ENCODE peak calls at places on chromosomes 4 and X, in eight cellular contexts. C, R, P, Z, B, X, J and G are unnamed samples.

GRCh38 chrX:54223581-54223980 is 40.5 kb upstream of the FAM120C start:
- DNase-seq in C (no peak), R (no peak), P (no peak), Z (no peak), B (no peak), X (peak), J (no peak), G (no peak)

GRCh38 chr4:89836897-89837384 is at the start of gene SNCA:
- DNase-seq in C (peak), R (peak), P (peak), Z (peak), B (no peak), X (peak), J (peak), G (no peak)

GRCh38 chr4:109588176-109588575 is 28.1 kb downstream of the MCUB start:
- DNase-seq in C (no peak), R (no peak), P (no peak), Z (no peak), B (no peak), X (no peak), J (no peak), G (no peak)

GRCh38 chrX:118755633-118756032 is 28.2 kb downstream of the IL13RA1 start:
- DNase-seq in C (no peak), R (peak), P (no peak), Z (no peak), B (no peak), X (peak), J (no peak), G (no peak)

GRCh38 chrX:150688911-150689451 is 4.2 kb upstream of the MTMR1 start:
- DNase-seq in C (no peak), R (peak), P (peak), Z (peak), B (peak), X (peak), J (peak), G (peak)

GRCh38 chr4:122747883-122748282 is 15.4 kb downstream of the BBS12 start:
- DNase-seq in C (no peak), R (peak), P (peak), Z (no peak), B (peak), X (no peak), J (no peak), G (no peak)

GRCh38 chr4:78667764-78668163 is 108.4 kb upstream of the BMP2K start:
- DNase-seq in C (no peak), R (no peak), P (no peak), Z (no peak), B (no peak), X (no peak), J (no peak), G (no peak)

GRCh38 chrX:68697465-68698125 is 50.1 kb downstream of the STARD8 start:
- DNase-seq in C (no peak), R (no peak), P (no peak), Z (no peak), B (no peak), X (no peak), J (no peak), G (no peak)

GRCh38 chrX:23374291-23374690 is 39.6 kb downstream of the PTCHD1 start:
- DNase-seq in C (no peak), R (no peak), P (no peak), Z (no peak), B (peak), X (no peak), J (no peak), G (no peak)

DNA sequence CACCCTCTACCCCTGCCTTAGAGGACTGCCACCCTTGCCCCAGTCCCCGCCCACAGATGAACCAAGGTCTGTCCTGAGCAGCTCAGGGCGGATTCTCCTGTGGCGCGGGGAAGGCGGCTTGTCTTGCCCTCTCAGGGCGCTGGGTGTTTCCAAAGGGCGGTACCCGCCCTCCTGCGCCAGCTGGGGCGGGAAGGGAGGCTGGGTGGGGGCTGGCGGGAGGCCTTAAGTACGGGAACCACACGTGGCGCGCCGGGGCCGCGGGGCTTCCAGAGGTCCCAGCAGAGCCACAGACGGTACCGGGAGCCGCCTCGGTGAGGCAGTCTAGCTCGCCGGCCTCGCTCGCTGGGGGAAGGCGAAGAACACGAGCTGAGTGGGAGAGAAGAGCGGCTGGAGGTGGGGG is 361.1 kb downstream of the MID1IP1 start:
- DNase-seq in C (peak), R (no peak), P (no peak), Z (peak), B (no peak), X (no peak), J (no peak), G (no peak)
- TF ChIP-seq CTCF in C (peak), R (no peak), P (no peak), Z (no peak), B (no peak), X (no peak), J (peak), G (no peak)

GRCh38 chr4:123816462-123816861 is 419.9 kb downstream of the SPRY1 start:
- DNase-seq in C (no peak), R (no peak), P (no peak), Z (peak), B (no peak), X (no peak), J (no peak), G (peak)
- H3K4me3 ChIP-seq in C (no peak), R (no peak), P (no peak), Z (no peak), B (no peak), X (no peak), J (no peak), G (no peak)

DNA sequence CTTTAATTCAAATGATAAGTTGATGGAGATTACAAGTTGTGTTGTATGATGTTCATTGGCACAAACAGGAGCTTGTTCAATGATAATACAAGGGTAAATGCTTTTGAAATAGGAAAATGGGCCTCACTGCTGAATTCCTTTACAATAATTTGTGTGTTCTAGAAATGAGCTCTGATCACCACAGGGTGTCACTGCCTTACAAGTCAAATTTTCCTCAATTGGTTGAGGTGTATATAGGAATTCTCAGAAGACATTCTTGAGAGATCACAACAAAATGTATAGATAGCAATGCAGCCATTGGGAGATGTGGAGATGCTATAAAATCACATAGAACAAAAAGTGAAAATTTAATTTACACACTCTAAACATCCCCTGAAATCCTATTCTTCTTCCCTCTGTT is 49.6 kb downstream of the KLF8 start:
- DNase-seq in C (no peak), R (peak), P (no peak), Z (peak), B (peak), X (peak), J (no peak), G (no peak)
- TF ChIP-seq CTCF in C (peak), R (peak), P (no peak), Z (peak), B (peak), X (peak), J (peak), G (no peak)

DNA sequence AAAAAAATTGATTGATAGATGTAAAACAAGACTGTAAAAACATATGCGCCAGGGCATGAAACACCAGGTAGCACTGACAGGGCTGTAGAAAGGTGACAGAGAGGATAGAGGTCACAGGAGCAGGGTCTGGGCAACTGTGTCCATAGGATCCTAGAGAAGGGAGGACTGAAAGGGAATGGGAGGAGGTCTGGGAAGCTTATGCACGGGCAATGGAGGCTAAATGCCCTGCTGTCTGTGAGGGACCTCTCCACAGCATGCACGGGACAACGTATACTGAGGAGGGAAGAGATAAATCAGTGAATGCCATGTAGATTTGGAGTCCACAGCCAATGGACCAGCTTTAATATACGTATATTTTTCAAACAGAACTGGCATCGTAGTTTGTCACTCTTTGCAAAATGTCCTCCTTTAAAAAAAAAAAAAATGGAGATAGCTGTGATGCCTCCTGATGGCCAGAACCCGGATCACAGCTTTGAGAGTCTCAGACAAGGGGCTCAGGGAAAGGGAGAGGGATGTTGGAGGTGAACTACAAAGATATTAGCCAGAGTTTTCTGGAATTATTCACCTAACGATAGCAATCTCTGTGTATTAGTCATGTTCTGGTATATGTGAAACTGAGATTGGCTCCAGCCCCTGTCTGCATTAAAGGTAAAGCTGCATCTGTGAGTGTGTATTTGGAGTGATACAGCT is 16.0 kb downstream of the RAB40A start:
- DNase-seq in C (no peak), R (no peak), P (peak), Z (peak), B (peak), X (no peak), J (no peak), G (peak)
- H3K4me3 ChIP-seq in C (no peak), R (no peak), P (no peak), Z (no peak), B (no peak), X (no peak), J (no peak), G (no peak)

GRCh38 chr4:4693258-4693657 is 151.4 kb upstream of the STX18 start:
- DNase-seq in C (no peak), R (no peak), P (peak), Z (no peak), B (no peak), X (no peak), J (no peak), G (no peak)

GRCh38 chr4:4693755-4694295 is 152.0 kb upstream of the STX18 start:
- DNase-seq in C (no peak), R (no peak), P (no peak), Z (no peak), B (no peak), X (no peak), J (no peak), G (no peak)

GRCh38 chr4:4694812-4695211 is 153.0 kb upstream of the STX18 start:
- DNase-seq in C (no peak), R (peak), P (no peak), Z (no peak), B (no peak), X (no peak), J (no peak), G (no peak)

GRCh38 chr4:4695497-4695896 is 153.6 kb upstream of the STX18 start:
- DNase-seq in C (no peak), R (no peak), P (no peak), Z (no peak), B (no peak), X (no peak), J (no peak), G (no peak)

DNA sequence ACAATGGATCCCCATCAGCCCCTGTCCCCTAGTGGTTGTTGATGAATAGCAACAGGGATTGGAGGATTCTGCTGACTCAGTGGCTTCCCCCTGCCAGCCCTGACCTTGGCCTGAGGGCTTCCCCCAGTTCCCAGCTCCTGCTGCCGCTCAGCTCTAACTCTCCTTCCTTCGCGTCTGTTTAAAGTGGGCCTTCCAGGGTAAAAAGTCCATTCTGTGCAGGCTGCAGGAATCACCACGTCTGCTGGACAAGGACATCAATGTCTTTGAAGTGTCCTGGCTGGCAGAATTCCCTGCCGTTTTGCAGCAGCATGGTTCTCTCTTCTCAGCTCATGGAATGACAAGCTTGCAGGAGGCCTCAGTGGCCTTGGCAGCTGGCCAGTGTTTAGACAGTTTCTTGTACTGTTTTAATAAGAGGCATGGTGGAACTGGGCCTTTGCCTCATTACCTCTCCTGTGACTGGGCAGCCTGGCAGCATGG is 152.5 kb upstream of the STX18 start:
- DNase-seq in C (peak), R (peak), P (peak), Z (peak), B (no peak), X (peak), J (no peak), G (no peak)
- TF ChIP-seq CTCF in C (no peak), R (peak), P (peak), Z (peak), B (peak), X (peak), J (peak), G (peak)

GRCh38 chrX:24774650-24775049 is 80.9 kb downstream of the POLA1 start:
- DNase-seq in C (no peak), R (peak), P (no peak), Z (no peak), B (peak), X (no peak), J (no peak), G (no peak)

GRCh38 chrX:24782011-24782410 is 88.3 kb downstream of the POLA1 start:
- DNase-seq in C (no peak), R (no peak), P (no peak), Z (no peak), B (no peak), X (no peak), J (no peak), G (no peak)

GRCh38 chrX:24775891-24776290 is 82.2 kb downstream of the POLA1 start:
- DNase-seq in C (no peak), R (no peak), P (no peak), Z (no peak), B (no peak), X (no peak), J (no peak), G (no peak)

GRCh38 chrX:24777660-24778059 is 83.9 kb downstream of the POLA1 start:
- DNase-seq in C (no peak), R (no peak), P (no peak), Z (no peak), B (no peak), X (no peak), J (no peak), G (no peak)
- H3K4me3 ChIP-seq in C (no peak), R (no peak), P (no peak), Z (no peak), B (no peak), X (no peak), J (no peak), G (no peak)

DNA sequence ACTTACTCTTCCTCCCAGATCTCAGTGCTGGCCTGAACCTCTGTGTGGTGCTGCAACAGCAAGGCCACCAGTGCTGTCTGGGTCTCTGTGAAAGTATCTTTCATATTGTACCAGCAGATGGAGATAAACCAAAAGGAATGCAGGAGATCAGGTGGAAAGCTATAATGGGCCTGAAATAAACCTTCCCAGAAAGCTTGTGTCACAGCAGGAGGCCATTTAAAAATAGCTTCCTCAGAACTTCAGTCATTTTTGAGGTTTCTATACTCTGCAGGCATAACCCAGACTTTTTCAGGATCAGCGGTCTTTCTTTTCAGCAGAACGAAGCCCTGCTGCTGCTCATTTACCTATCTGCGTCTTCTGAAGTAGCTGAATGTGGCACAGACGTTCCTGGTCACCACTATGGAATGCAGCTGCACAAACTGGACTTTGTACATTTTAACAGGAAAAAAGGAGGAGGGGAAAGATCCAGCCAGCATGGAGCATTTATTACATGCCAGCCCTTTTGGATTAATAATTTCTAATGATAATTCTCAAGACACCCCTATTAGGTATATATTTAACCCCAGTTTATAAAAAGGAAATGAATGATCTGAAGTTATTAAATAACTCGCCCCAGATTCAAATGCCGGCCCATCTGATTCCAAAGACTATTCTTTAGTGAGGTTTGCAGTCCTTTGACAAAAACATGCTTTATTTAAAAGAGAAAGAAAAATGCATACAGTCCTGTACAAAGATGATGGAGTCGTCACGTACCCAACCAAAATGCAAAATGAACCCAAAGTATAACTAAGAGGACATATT is 119.7 kb downstream of the NFKB1 start:
- DNase-seq in C (no peak), R (peak), P (peak), Z (peak), B (peak), X (peak), J (peak), G (peak)
- TF ChIP-seq CTCF in C (peak), R (peak), P (peak), Z (peak), B (peak), X (peak), J (peak), G (peak)

GRCh38 chr4:39664828-39665731 is 26.4 kb upstream of the SMIM14 start:
- DNase-seq in C (no peak), R (peak), P (peak), Z (no peak), B (no peak), X (no peak), J (no peak), G (no peak)
- H3K4me3 ChIP-seq in C (no peak), R (no peak), P (no peak), Z (no peak), B (no peak), X (no peak), J (no peak), G (no peak)

DNA sequence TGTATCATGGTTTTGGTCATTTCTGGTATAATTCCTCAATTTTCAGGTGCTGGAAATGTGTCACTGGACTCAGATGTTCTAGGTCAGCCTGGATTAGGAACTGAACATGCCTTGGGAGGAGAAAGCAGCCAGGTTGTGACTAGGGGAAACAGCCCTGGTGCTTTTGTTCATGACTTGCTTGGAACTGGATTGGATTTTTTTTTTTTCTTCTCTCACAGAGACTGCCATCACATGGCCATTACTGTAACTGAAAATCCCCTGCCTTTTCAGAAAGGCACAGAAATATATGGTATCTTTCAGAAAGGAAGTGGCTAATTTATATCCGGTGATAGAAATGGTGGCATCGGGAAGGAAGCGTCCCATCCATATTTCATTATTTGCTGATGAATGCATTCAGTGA is 34.6 kb downstream of the SEPTIN11 start:
- DNase-seq in C (no peak), R (peak), P (peak), Z (peak), B (peak), X (peak), J (no peak), G (no peak)
- TF ChIP-seq CTCF in C (no peak), R (peak), P (peak), Z (peak), B (peak), X (peak), J (no peak), G (no peak)

GRCh38 chr4:118035309-118035708 is 1.0 kb downstream of the NDST3 start:
- DNase-seq in C (no peak), R (no peak), P (no peak), Z (no peak), B (no peak), X (no peak), J (no peak), G (no peak)

GRCh38 chr4:118034061-118034785 is at the start of gene NDST3:
- DNase-seq in C (no peak), R (peak), P (peak), Z (peak), B (peak), X (peak), J (peak), G (peak)

GRCh38 chr4:118033148-118034060 is 882 bp upstream of the NDST3 start:
- DNase-seq in C (peak), R (peak), P (peak), Z (peak), B (peak), X (peak), J (peak), G (peak)

GRCh38 chr4:118036336-118036735 is 2.0 kb downstream of the NDST3 start:
- DNase-seq in C (no peak), R (no peak), P (no peak), Z (no peak), B (no peak), X (no peak), J (no peak), G (no peak)

DNA sequence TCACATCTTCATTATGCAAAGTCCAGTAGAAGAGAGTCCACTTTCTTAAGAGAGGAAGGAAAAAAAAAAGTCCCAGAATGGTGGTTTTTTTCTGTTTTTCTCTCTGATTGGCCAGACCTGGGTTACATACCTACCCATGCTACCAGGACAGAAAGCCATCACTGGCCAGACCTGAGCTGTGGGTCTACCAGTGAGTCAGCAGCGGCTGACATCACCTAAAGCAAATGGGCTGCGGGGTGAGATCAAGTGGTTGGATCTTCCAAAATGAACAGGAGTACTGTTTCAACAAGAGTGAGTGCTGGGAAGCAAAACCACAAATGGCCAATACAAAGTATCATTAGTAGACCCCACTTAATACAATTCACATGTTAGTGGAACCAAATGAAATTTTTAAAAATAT is 1.6 kb upstream of the NDST3 start:
- DNase-seq in C (no peak), R (peak), P (peak), Z (peak), B (peak), X (no peak), J (peak), G (no peak)
- H3K4me3 ChIP-seq in C (no peak), R (no peak), P (peak), Z (peak), B (peak), X (peak), J (peak), G (peak)